ENCODE peak calls at places on chromosomes 5 and 9, in seven cellular contexts. I is tibial nerve, W is fibroblast of lung, F is endodermal cell, V is colonic mucosa, Y is adrenal gland, S is dorsolateral prefrontal cortex. M is an unnamed sample.

GRCh38 chr5:31551878-31552277 is 19.8 kb downstream of the C5orf22 start:
- DNase-seq in I (no peak), W (no peak), F (no peak), V (no peak), Y (no peak), S (no peak), M (no peak)

GRCh38 chr9:130215341-130216119 is 43.3 kb downstream of the NCS1 start:
- DNase-seq in I (no peak), W (peak; percentile 49), F (peak; percentile 44), V (no peak), Y (peak; percentile 57), S (peak; percentile 67), M (no peak)

GRCh38 chr9:128786681-128787582 is at the start of gene TBC1D13:
- DNase-seq in I (peak; percentile 84), W (peak; percentile 78), F (peak; percentile 97), V (peak; percentile 93), Y (peak; percentile 90), S (peak; percentile 91), M (peak; percentile 90)

GRCh38 chr9:135029871-135030710 is 57.4 kb upstream of the OLFM1 start:
- DNase-seq in I (no peak), W (no peak), F (no peak), V (no peak), Y (no peak), S (no peak), M (no peak)

GRCh38 chr5:32687167-32687831 is 23.8 kb upstream of the NPR3 start:
- DNase-seq in I (peak; percentile 33), W (no peak), F (no peak), V (no peak), Y (peak; percentile 59), S (no peak), M (peak; percentile 32)

GRCh38 chr9:85224301-85224700 is 517.5 kb downstream of the AGTPBP1 start:
- DNase-seq in I (no peak), W (no peak), F (no peak), V (no peak), Y (no peak), S (no peak), M (no peak)

GRCh38 chr5:149581931-149582768 is 852 bp downstream of the ARHGEF37 start:
- DNase-seq in I (no peak), W (no peak), F (peak; percentile 74), V (peak; percentile 68), Y (no peak), S (no peak), M (peak; percentile 31)

GRCh38 chr9:129954868-129955550 is 88.0 kb downstream of the FNBP1 start:
- DNase-seq in I (no peak), W (peak; percentile 40), F (no peak), V (no peak), Y (peak; percentile 43), S (no peak), M (peak; percentile 41)

GRCh38 chr5:35332551-35332950 is 102.3 kb upstream of the PRLR start:
- DNase-seq in I (no peak), W (no peak), F (peak; percentile 63), V (no peak), Y (no peak), S (no peak), M (no peak)

GRCh38 chr5:65307088-65307487 is 174.6 kb downstream of the ADAMTS6 start:
- DNase-seq in I (no peak), W (peak; percentile 43), F (no peak), V (no peak), Y (no peak), S (no peak), M (no peak)

DNA sequence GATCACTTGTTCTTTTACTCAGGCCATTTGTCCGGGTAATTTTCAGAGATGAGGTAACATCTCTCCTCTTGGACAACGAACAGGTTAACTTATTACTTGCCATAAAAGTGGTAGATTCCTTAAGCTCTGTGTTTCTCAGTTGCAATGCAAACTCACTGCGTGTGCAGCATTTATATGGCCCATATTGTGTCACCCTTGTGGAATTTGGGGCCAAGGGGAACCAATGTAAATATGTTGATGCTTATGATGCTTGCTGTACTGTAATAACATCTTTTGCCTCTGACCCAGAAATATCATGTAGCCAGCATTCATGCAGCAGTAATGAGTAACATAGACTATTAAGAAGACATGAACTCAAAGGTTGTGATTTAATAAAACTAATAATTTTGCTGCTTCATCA is 175.8 kb downstream of the ADAMTS6 start:
- DNase-seq in I (no peak), W (peak; percentile 82), F (no peak), V (no peak), Y (no peak), S (no peak), M (no peak)
- H3K27ac ChIP-seq in I (no peak overlapping the region), W (no peak overlapping the region), F (no peak overlapping the region), V (no peak overlapping the region), Y (no peak overlapping the region), S (no peak overlapping the region), M (no peak overlapping the region)

DNA sequence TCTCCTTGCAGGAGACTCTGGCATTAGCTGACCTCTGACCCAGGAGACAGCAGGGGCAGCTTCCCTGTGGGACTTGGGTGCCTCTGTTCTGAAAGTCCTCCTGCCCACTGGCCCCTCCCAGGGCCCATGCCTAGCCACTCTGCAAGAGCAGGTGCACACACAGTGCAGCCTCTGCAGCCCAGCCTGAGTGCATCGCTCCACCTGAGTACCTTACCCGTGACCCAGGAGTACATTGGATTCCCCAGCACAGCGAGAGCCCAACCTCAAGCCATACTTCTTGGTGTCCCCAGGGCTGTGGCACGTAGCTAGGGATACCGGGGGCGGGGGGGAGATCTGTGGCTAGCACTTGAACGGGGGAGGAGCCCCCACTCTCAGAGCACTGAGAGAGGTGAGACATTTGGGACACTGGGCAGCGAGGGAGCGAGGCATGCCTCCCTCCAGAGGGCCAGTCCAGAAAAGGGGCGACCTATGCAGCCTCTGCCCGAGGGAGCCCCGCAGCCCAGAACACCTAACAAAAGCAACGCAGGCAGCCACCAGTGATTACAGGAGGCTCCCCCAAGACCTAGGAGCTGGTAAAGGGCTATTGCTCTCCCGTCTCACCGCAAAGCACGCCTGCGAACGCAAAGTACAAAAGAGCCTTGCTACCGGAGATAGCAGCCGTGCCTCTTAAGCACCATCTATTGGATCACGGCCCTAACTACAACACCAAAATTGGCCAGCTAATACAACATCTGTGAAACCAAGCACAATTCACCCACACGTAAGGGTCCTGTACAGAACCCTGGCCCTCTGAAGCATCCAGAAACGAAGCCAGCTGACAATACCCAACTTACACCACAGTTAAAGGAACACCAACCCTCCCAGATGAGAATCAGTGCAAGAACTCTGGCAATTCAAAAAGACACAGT is 826 bp upstream of the PRDM9 start:
- DNase-seq in I (no peak), W (peak; percentile 63), F (peak; percentile 68), V (no peak), Y (no peak), S (no peak), M (peak; percentile 42)
- TF ChIP-seq CTCF in I (no peak), W (no peak), F (peak; percentile 64), V (no peak), Y (no peak), S (no peak), M (peak; percentile 26)

GRCh38 chr5:68725905-68726683 is 367.7 kb upstream of the SLC30A5 start:
- DNase-seq in I (no peak), W (no peak), F (no peak), V (no peak), Y (no peak), S (no peak), M (no peak)

GRCh38 chr5:68731255-68731654 is 362.6 kb upstream of the SLC30A5 start:
- DNase-seq in I (no peak), W (no peak), F (no peak), V (no peak), Y (no peak), S (no peak), M (no peak)

GRCh38 chr5:68727931-68728330 is 365.9 kb upstream of the SLC30A5 start:
- DNase-seq in I (no peak), W (no peak), F (no peak), V (no peak), Y (no peak), S (no peak), M (no peak)

DNA sequence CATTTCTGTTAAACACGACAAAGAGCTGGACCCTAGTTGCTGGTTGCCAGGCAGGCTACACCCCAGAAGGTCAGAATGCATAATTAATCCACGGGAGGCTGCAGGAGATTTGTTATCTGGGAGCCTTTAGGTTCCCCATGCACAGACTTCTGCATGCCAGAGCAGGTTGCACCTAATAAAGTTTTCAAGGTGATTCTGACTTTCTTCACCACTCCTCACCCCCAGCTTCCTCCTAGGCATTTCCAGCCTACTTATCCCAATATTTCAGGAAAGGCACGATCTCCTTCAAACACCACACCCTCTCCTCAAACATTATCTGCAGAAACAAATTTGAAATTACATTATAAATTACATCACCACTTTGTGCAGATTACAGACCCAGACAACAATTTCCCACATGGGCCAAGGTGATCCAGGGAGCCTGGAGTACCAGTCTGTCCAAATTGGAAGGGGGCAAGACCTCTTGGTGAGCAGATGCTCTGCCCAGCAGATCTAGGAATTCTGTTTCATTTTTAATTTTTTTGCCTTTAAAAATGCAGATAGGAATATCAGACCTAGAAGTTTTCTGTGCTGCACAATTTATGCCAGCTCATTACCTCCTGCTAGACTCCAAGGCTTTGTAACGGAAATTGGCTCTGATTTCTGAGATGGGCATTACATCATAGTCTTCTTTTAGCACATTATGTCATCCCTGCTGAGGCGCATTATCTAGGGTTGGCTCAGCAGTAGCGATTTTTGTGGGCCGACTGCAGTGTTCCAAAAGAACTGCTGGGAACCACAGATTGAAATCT is 363.4 kb upstream of the SLC30A5 start:
- DNase-seq in I (peak; percentile 38), W (peak; percentile 88), F (no peak), V (no peak), Y (peak; percentile 51), S (peak; percentile 69), M (peak; percentile 90)
- H3K4me3 ChIP-seq in I (no peak overlapping the region), W (no peak overlapping the region), F (no peak overlapping the region), V (no peak overlapping the region), Y (no peak overlapping the region), S (peak overlapping the region; percentile 27), M (no peak overlapping the region)

GRCh38 chr5:1115123-1115815 is 3.4 kb upstream of the SLC12A7 start:
- DNase-seq in I (no peak), W (no peak), F (no peak), V (no peak), Y (no peak), S (no peak), M (no peak)

GRCh38 chr5:1112596-1113331 is 901 bp upstream of the SLC12A7 start:
- DNase-seq in I (no peak), W (no peak), F (no peak), V (no peak), Y (no peak), S (no peak), M (no peak)

GRCh38 chr5:1113805-1114586 is 2.1 kb upstream of the SLC12A7 start:
- DNase-seq in I (no peak), W (no peak), F (no peak), V (no peak), Y (no peak), S (no peak), M (no peak)

GRCh38 chr5:1111727-1112289 is at the start of gene SLC12A7:
- DNase-seq in I (peak; percentile 45), W (no peak), F (peak; percentile 86), V (peak; percentile 83), Y (no peak), S (no peak), M (peak; percentile 73)

DNA sequence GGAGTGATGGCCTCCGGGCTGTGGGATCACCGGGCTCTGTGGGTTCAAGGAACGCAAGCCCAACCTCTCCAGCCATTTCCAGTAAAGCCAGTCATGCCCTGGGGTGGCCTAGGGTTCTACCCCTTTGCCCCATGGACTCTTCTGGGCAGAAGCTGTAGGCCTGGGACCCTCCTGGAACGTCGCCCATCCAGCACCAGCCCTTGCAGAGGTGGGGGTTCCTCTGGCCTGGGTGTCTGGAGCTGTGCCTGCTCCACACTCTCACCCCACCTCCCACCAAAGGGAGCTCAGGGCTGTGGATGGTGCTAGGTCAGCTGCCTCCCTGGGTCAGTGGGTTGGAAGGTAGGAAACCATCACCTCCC is 1.4 kb upstream of the SLC12A7 start:
- DNase-seq in I (no peak), W (no peak), F (no peak), V (no peak), Y (no peak), S (no peak), M (no peak)
- H3K27ac ChIP-seq in I (no peak overlapping the region), W (no peak overlapping the region), F (no peak overlapping the region), V (no peak overlapping the region), Y (no peak overlapping the region), S (no peak overlapping the region), M (no peak overlapping the region)

M was measured in A673.